ENCODE peak calls at places on chromosomes 1 and 21, in eight cellular contexts. E, Q, H, M, F, U, N and R are unnamed samples.

GRCh38 chr1:6632588-6633514 is 8.2 kb downstream of the THAP3 start:
- DNase-seq in E (no peak), Q (no peak), H (no peak), M (no peak), F (no peak), U (no peak), N (no peak), R (no peak)

GRCh38 chr1:182159443-182159842 is 97.9 kb upstream of the ZNF648 start:
- DNase-seq in E (no peak), Q (no peak), H (no peak), M (no peak), F (no peak), U (no peak), N (no peak), R (no peak)

GRCh38 chr1:22810378-22810777 is 99.7 kb downstream of the EPHB2 start:
- DNase-seq in E (no peak), Q (no peak), H (no peak), M (no peak), F (no peak), U (no peak), N (no peak), R (no peak)

GRCh38 chr1:48761411-48761810 is 15.3 kb downstream of the BEND5 start:
- DNase-seq in E (peak), Q (no peak), H (no peak), M (no peak), F (no peak), U (no peak), N (peak), R (no peak)

GRCh38 chr1:154747841-154748766 is 122.0 kb downstream of the KCNN3 start:
- DNase-seq in E (peak), Q (no peak), H (no peak), M (peak), F (no peak), U (no peak), N (no peak), R (peak)

GRCh38 chr1:37497832-37498231 is 16.7 kb downstream of the MEAF6 start:
- DNase-seq in E (no peak), Q (no peak), H (no peak), M (no peak), F (no peak), U (peak), N (no peak), R (no peak)

GRCh38 chr1:81377406-81377805 is 423.3 kb upstream of the ADGRL2 start:
- DNase-seq in E (no peak), Q (no peak), H (no peak), M (no peak), F (no peak), U (no peak), N (no peak), R (no peak)

GRCh38 chr1:157158967-157159366 is 20.8 kb upstream of the ETV3 start:
- DNase-seq in E (no peak), Q (no peak), H (no peak), M (no peak), F (no peak), U (no peak), N (no peak), R (no peak)

GRCh38 chr1:212286437-212287131 is 1.4 kb downstream of the PPP2R5A start:
- DNase-seq in E (peak), Q (peak), H (no peak), M (no peak), F (no peak), U (no peak), N (no peak), R (no peak)

GRCh38 chr1:152034324-152034653 is 2.5 kb downstream of the S100A11 start:
- DNase-seq in E (no peak), Q (no peak), H (no peak), M (no peak), F (no peak), U (no peak), N (no peak), R (no peak)

GRCh38 chr1:178542554-178543290 is 29.8 kb downstream of the TEX35 start:
- DNase-seq in E (peak), Q (peak), H (no peak), M (peak), F (peak), U (peak), N (peak), R (peak)

GRCh38 chr1:193185861-193186714 is at the start of gene B3GALT2:
- DNase-seq in E (peak), Q (peak), H (no peak), M (peak), F (no peak), U (peak), N (no peak), R (no peak)

GRCh38 chr1:231240883-231241735 is at the start of gene GNPAT:
- DNase-seq in E (peak), Q (peak), H (peak), M (peak), F (peak), U (peak), N (peak), R (peak)

GRCh38 chr1:19481826-19482398 is 3.4 kb downstream of the CAPZB start:
- DNase-seq in E (no peak), Q (no peak), H (no peak), M (no peak), F (no peak), U (no peak), N (no peak), R (no peak)

GRCh38 chr1:203536981-203537455 is 43.1 kb downstream of the OPTC start:
- DNase-seq in E (no peak), Q (peak), H (no peak), M (no peak), F (no peak), U (peak), N (no peak), R (no peak)

GRCh38 chr1:193538004-193538355 is 351.6 kb upstream of the B3GALT2 start:
- DNase-seq in E (no peak), Q (no peak), H (no peak), M (no peak), F (no peak), U (no peak), N (no peak), R (no peak)

GRCh38 chr1:228158690-228159665 is 6.6 kb upstream of the IBA57 start:
- DNase-seq in E (no peak), Q (no peak), H (no peak), M (no peak), F (peak), U (no peak), N (no peak), R (no peak)

GRCh38 chr1:178010674-178011073 is 40.8 kb upstream of the SEC16B start:
- DNase-seq in E (no peak), Q (no peak), H (no peak), M (no peak), F (no peak), U (no peak), N (no peak), R (no peak)

GRCh38 chr1:75074719-75075395 is 59.3 kb upstream of the LHX8 start:
- DNase-seq in E (no peak), Q (no peak), H (no peak), M (no peak), F (no peak), U (no peak), N (no peak), R (no peak)

GRCh38 chr1:150708595-150708994 is 11.6 kb upstream of the GOLPH3L start:
- DNase-seq in E (no peak), Q (no peak), H (no peak), M (no peak), F (no peak), U (no peak), N (no peak), R (no peak)

GRCh38 chr1:183349201-183349711 is 68.9 kb downstream of the NMNAT2 start:
- DNase-seq in E (peak), Q (peak), H (no peak), M (no peak), F (no peak), U (no peak), N (peak), R (no peak)

GRCh38 chr1:77762072-77762476 is 2.4 kb upstream of the USP33 start:
- DNase-seq in E (peak), Q (peak), H (peak), M (no peak), F (no peak), U (no peak), N (no peak), R (no peak)

GRCh38 chr1:117632269-117633067 is 26.6 kb downstream of the TENT5C start:
- DNase-seq in E (no peak), Q (no peak), H (no peak), M (no peak), F (no peak), U (peak), N (no peak), R (no peak)

GRCh38 chr1:121558514-121558913 is 373.7 kb downstream of the SRGAP2C start:
- DNase-seq in E (peak), Q (peak), H (peak), M (no peak), F (no peak), U (no peak), N (peak), R (no peak)

GRCh38 chr1:31593770-31594632 is 17.7 kb downstream of the TINAGL1 start:
- DNase-seq in E (peak), Q (no peak), H (no peak), M (peak), F (peak), U (peak), N (no peak), R (no peak)

GRCh38 chr1:204713541-204713940 is 28.0 kb upstream of the LRRN2 start:
- DNase-seq in E (no peak), Q (no peak), H (no peak), M (no peak), F (no peak), U (no peak), N (no peak), R (no peak)

GRCh38 chr1:206717237-206717989 is 32.7 kb downstream of the MAPKAPK2 start:
- DNase-seq in E (no peak), Q (no peak), H (no peak), M (no peak), F (no peak), U (peak), N (no peak), R (no peak)

GRCh38 chr1:205582471-205583291 is 49.1 kb downstream of the ELK4 start:
- DNase-seq in E (no peak), Q (no peak), H (no peak), M (peak), F (peak), U (peak), N (no peak), R (no peak)

GRCh38 chr1:200526709-200527612 is 93.6 kb downstream of the KIF14 start:
- DNase-seq in E (peak), Q (no peak), H (no peak), M (no peak), F (no peak), U (no peak), N (no peak), R (no peak)

GRCh38 chr1:93061895-93062792 is 16.9 kb upstream of the MTF2 start:
- DNase-seq in E (peak), Q (peak), H (no peak), M (peak), F (no peak), U (peak), N (no peak), R (no peak)

GRCh38 chr21:33640697-33641338 is 723 bp downstream of the CRYZL1 start:
- DNase-seq in E (no peak), Q (no peak), H (no peak), M (peak), F (no peak), U (peak), N (no peak), R (no peak)

GRCh38 chr1:26168410-26169167 is at the start of gene C1orf232:
- DNase-seq in E (no peak), Q (no peak), H (no peak), M (no peak), F (no peak), U (peak), N (no peak), R (no peak)

GRCh38 chr1:202247837-202248795 is 54.5 kb downstream of the LGR6 start:
- DNase-seq in E (no peak), Q (no peak), H (no peak), M (no peak), F (no peak), U (no peak), N (no peak), R (no peak)

GRCh38 chr1:76073471-76073870 is 1.1 kb upstream of the ST6GALNAC3 start:
- DNase-seq in E (peak), Q (peak), H (no peak), M (no peak), F (no peak), U (no peak), N (peak), R (no peak)

GRCh38 chr1:9028921-9029715 is 2.9 kb upstream of the SLC2A7 start:
- DNase-seq in E (no peak), Q (no peak), H (no peak), M (no peak), F (no peak), U (no peak), N (peak), R (no peak)

GRCh38 chr1:94971491-94971924 is 44.6 kb upstream of the CNN3 start:
- DNase-seq in E (peak), Q (peak), H (no peak), M (no peak), F (no peak), U (no peak), N (no peak), R (no peak)

GRCh38 chr21:34073749-34074282 is 438 bp downstream of the MRPS6 start:
- DNase-seq in E (no peak), Q (no peak), H (no peak), M (peak), F (no peak), U (peak), N (no peak), R (no peak)

GRCh38 chr21:45575304-45575992 is 33.2 kb upstream of the SLC19A1 start:
- DNase-seq in E (no peak), Q (no peak), H (no peak), M (peak), F (no peak), U (no peak), N (no peak), R (no peak)

GRCh38 chr1:245380790-245381535 is 226.2 kb downstream of the KIF26B start:
- DNase-seq in E (peak), Q (no peak), H (no peak), M (peak), F (no peak), U (no peak), N (no peak), R (no peak)
- TF ChIP-seq CTCF in E (peak), Q (peak), H (peak), M (peak), F (no peak), U (peak), N (peak), R (no peak)

GRCh38 chr1:40649592-40649930 is 15.9 kb downstream of the RIMS3 start:
- DNase-seq in E (no peak), Q (no peak), H (no peak), M (no peak), F (no peak), U (no peak), N (no peak), R (no peak)
- H3K4me3 ChIP-seq in E (no peak), Q (no peak), H (no peak), M (no peak), F (no peak), U (no peak), N (no peak), R (no peak)

GRCh38 chr1:24968941-24969585 is 39.0 kb upstream of the RUNX3 start:
- DNase-seq in E (no peak), Q (no peak), H (no peak), M (no peak), F (no peak), U (no peak), N (no peak), R (no peak)

GRCh38 chr1:24970926-24971530 is 41.0 kb upstream of the RUNX3 start:
- DNase-seq in E (no peak), Q (no peak), H (no peak), M (no peak), F (no peak), U (no peak), N (no peak), R (no peak)

GRCh38 chr1:24971539-24971938 is 41.5 kb upstream of the RUNX3 start:
- DNase-seq in E (no peak), Q (no peak), H (no peak), M (no peak), F (no peak), U (no peak), N (no peak), R (no peak)

GRCh38 chr1:24969616-24970398 is 39.7 kb upstream of the RUNX3 start:
- DNase-seq in E (no peak), Q (no peak), H (no peak), M (no peak), F (no peak), U (no peak), N (no peak), R (no peak)

GRCh38 chr1:24970399-24970753 is 40.3 kb upstream of the RUNX3 start:
- DNase-seq in E (peak), Q (peak), H (peak), M (no peak), F (no peak), U (no peak), N (no peak), R (no peak)
- TF ChIP-seq CTCF in E (peak), Q (peak), H (peak), M (peak), F (no peak), U (no peak), N (no peak), R (no peak)

GRCh38 chr1:218454700-218455282 is 109.7 kb downstream of the TGFB2 start:
- DNase-seq in E (no peak), Q (no peak), H (no peak), M (no peak), F (no peak), U (no peak), N (no peak), R (no peak)

GRCh38 chr1:218459878-218460277 is 114.7 kb downstream of the TGFB2 start:
- DNase-seq in E (peak), Q (peak), H (peak), M (peak), F (no peak), U (no peak), N (peak), R (no peak)

GRCh38 chr1:218460367-218460766 is 115.2 kb downstream of the TGFB2 start:
- DNase-seq in E (peak), Q (peak), H (no peak), M (peak), F (no peak), U (no peak), N (peak), R (no peak)

GRCh38 chr1:218459450-218459849 is 114.3 kb downstream of the TGFB2 start:
- DNase-seq in E (peak), Q (no peak), H (no peak), M (no peak), F (no peak), U (no peak), N (no peak), R (no peak)

DNA sequence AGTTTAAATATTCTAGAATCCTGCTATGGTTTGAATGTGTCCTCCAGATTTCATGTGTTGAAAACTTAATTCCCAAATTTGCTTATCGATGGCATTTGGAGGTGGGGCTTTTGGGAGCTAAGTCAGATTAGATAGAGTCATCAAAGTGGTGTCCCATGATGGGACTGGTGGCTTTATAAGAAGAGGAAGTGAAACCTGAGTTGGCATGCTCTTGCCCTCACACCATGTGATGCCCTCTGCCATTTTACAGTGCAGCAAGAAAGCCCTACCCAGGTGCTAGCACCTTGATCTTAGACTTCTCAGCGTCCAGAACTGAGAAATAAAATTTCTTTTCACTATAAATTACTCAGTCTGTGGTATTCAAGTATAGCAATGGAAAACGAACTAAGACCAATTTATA is 111.3 kb downstream of the TGFB2 start:
- DNase-seq in E (no peak), Q (no peak), H (no peak), M (no peak), F (no peak), U (no peak), N (no peak), R (no peak)
- H3K4me3 ChIP-seq in E (no peak), Q (no peak), H (no peak), M (no peak), F (no peak), U (no peak), N (no peak), R (no peak)

DNA sequence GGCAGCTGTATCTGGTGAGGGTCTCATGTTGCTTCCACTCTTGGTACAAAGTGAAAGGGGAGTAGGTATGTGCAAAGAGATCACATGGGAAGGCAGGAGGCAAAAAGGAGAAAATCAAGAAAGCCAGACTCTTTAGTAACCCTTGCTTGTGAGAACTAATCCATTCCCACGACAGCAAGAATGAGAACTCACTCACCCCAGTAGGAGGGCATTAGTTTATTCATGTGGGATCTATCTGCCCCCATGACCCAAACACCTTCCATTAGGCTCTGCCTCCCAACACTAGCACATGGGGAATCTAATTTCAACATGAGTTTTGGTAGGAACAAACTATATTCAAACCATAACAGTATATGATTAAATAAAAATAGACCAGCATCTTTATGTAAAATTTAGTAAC is 57.6 kb downstream of the ZNHIT6 start:
- DNase-seq in E (no peak), Q (no peak), H (no peak), M (no peak), F (no peak), U (no peak), N (no peak), R (no peak)
- TF ChIP-seq CTCF in E (no peak), Q (no peak), H (no peak), M (no peak), F (no peak), U (no peak), N (no peak), R (no peak)

GRCh38 chr1:64396817-64397216 is 73.1 kb upstream of the CACHD1 start:
- DNase-seq in E (no peak), Q (no peak), H (no peak), M (no peak), F (no peak), U (peak), N (no peak), R (no peak)
- H3K4me3 ChIP-seq in E (no peak), Q (no peak), H (no peak), M (no peak), F (no peak), U (no peak), N (no peak), R (no peak)